ENCODE peak calls at places on chromosomes 6 and 20, in four cellular contexts. One of them, this sample, is unnamed.

GRCh38 chr6:125310994-125311649 is 9.4 kb upstream of the HDDC2 start:
- DNase-seq in foreskin fibroblast: peak
- DNase-seq in neuronal stem cell: peak
- DNase-seq in left ventricle myocardium inferior: no peak
- DNase-seq in this sample: no peak

GRCh38 chr6:167559675-167560479 is 235.0 kb downstream of the TTLL2 start:
- DNase-seq in neuronal stem cell: no peak
- DNase-seq in foreskin fibroblast: no peak
- DNase-seq in left ventricle myocardium inferior: no peak
- DNase-seq in this sample: no peak

GRCh38 chr20:16709017-16709416 is 20.8 kb upstream of the SNRPB2 start:
- DNase-seq in left ventricle myocardium inferior: no peak
- DNase-seq in foreskin fibroblast: no peak
- DNase-seq in neuronal stem cell: no peak
- DNase-seq in this sample: no peak

GRCh38 chr20:47392015-47392720 is 35.7 kb upstream of the ZMYND8 start:
- DNase-seq in left ventricle myocardium inferior: peak
- DNase-seq in foreskin fibroblast: peak
- DNase-seq in neuronal stem cell: no peak
- DNase-seq in this sample: no peak

GRCh38 chr20:57867181-57867803 is 157.5 kb upstream of the PMEPA1 start:
- DNase-seq in neuronal stem cell: no peak
- DNase-seq in foreskin fibroblast: no peak
- DNase-seq in left ventricle myocardium inferior: no peak
- DNase-seq in this sample: no peak

GRCh38 chr6:31304683-31305082 is 32.8 kb upstream of the HLA-C start:
- DNase-seq in left ventricle myocardium inferior: no peak
- DNase-seq in neuronal stem cell: no peak
- DNase-seq in foreskin fibroblast: peak
- DNase-seq in this sample: no peak

GRCh38 chr20:50874758-50875665 is 56.2 kb downstream of the ADNP start:
- DNase-seq in neuronal stem cell: no peak
- DNase-seq in foreskin fibroblast: no peak
- DNase-seq in left ventricle myocardium inferior: no peak
- DNase-seq in this sample: no peak

GRCh38 chr20:48797275-48797825 is 30.4 kb downstream of the PREX1 start:
- DNase-seq in left ventricle myocardium inferior: peak
- DNase-seq in neuronal stem cell: no peak
- DNase-seq in foreskin fibroblast: no peak
- DNase-seq in this sample: no peak

GRCh38 chr6:37074053-37074827 is 68.8 kb downstream of the FGD2 start:
- DNase-seq in neuronal stem cell: no peak
- DNase-seq in foreskin fibroblast: no peak
- DNase-seq in left ventricle myocardium inferior: peak
- DNase-seq in this sample: no peak

GRCh38 chr20:63027425-63028389 is 20.9 kb upstream of the BHLHE23 start:
- DNase-seq in foreskin fibroblast: no peak
- DNase-seq in neuronal stem cell: no peak
- DNase-seq in left ventricle myocardium inferior: peak
- DNase-seq in this sample: no peak

GRCh38 chr20:62651285-62652021 is 9.2 kb downstream of the SLCO4A1 start:
- DNase-seq in left ventricle myocardium inferior: peak
- DNase-seq in foreskin fibroblast: peak
- DNase-seq in neuronal stem cell: no peak
- DNase-seq in this sample: no peak

DNA sequence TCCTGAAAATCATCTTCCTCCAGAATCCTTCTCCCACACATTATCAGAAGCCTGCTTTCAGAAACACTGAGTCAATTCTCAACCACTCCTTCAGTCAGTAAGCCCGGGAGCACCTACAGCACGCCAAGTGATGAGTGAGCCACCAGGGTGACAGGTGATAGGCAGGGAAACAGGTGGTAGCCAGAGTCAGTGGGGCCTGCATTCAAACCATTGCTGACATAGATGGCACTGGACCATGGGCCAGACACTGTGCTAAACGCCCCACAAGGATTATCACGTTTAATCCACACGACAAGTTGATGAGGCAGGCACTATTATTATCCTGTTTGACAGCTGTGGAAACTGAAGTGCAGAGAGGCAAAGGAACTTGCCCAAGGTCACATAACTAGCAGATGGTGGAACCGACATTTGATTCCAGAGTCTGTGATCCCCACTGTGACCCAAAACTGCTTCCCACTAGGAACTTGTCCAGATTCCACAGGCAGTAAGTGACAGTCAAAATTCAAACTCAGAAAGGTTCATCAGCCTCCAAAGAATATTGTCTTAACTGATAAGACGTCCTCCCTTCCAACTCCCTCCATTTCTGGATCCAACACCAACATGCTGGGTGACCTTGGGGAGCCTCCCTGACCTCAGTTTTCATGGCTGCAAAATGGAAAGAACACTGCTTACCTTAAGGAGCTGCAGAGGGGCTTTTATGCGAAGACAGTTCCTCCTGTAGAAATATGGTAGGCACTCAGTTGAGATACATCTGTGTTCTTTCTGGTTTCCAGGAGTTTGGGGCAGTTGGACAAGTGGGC is 23.9 kb upstream of the TOP1 start:
- DNase-seq in foreskin fibroblast: peak
- DNase-seq in neuronal stem cell: no peak
- DNase-seq in left ventricle myocardium inferior: no peak
- DNase-seq in this sample: no peak
- H3K4me3 ChIP-seq in foreskin fibroblast: peak
- H3K4me3 ChIP-seq in neuronal stem cell: no peak
- H3K4me3 ChIP-seq in left ventricle myocardium inferior: no peak
- H3K4me3 ChIP-seq in this sample: peak

DNA sequence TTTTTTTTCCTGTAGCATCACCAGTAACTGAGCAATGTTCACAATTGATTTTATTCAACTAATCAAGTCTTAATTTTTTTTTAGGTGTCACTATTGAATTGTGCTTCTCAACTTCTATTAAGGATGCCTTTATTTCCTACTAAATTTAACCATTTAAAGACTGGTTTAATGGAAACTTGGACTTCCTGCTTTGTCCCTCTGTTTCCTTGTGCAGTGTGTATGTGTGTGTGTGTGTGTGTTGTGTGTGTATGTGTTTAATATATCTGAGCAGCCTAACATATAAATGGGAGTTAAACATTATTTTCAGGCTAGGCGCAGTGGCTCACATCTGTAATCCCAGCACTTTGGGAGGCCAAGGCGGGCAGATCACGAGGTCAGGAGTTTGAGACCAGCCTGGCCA is 1.8 kb downstream of the SERPINB6 start:
- DNase-seq in foreskin fibroblast: no peak
- DNase-seq in left ventricle myocardium inferior: no peak
- DNase-seq in neuronal stem cell: no peak
- DNase-seq in this sample: no peak
- H3K4me3 ChIP-seq in foreskin fibroblast: peak
- H3K4me3 ChIP-seq in left ventricle myocardium inferior: peak
- H3K4me3 ChIP-seq in neuronal stem cell: no peak
- H3K4me3 ChIP-seq in this sample: peak

GRCh38 chr6:131322121-131322520 is 186.9 kb downstream of the AKAP7 start:
- DNase-seq in neuronal stem cell: no peak
- DNase-seq in foreskin fibroblast: no peak
- DNase-seq in left ventricle myocardium inferior: no peak
- DNase-seq in this sample: no peak
- H3K4me3 ChIP-seq in neuronal stem cell: no peak
- H3K4me3 ChIP-seq in foreskin fibroblast: no peak
- H3K4me3 ChIP-seq in left ventricle myocardium inferior: no peak
- H3K4me3 ChIP-seq in this sample: no peak

DNA sequence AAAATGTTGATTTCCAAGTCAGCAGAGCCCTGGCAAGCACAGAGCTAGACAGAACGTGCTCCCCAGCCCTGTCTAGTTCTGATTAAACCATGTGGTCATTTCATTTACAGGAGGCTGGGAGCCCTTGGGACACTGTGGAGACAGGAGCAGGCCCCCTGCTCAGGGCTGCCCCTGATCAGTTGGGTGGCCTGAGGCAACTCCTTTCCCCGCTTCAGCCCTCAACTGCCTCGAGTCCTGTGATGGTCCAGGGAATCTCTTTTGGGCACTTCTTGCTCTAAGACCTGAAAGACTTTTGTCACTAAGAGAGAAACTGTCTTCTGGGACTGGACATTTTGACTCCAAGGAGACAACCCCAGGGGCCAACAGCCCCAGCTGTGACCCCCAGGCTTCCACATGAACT is 13.5 kb downstream of the DYNLRB1 start:
- DNase-seq in neuronal stem cell: no peak
- DNase-seq in foreskin fibroblast: no peak
- DNase-seq in left ventricle myocardium inferior: no peak
- DNase-seq in this sample: no peak
- H3K4me3 ChIP-seq in neuronal stem cell: no peak
- H3K4me3 ChIP-seq in foreskin fibroblast: no peak
- H3K4me3 ChIP-seq in left ventricle myocardium inferior: no peak
- H3K4me3 ChIP-seq in this sample: no peak

DNA sequence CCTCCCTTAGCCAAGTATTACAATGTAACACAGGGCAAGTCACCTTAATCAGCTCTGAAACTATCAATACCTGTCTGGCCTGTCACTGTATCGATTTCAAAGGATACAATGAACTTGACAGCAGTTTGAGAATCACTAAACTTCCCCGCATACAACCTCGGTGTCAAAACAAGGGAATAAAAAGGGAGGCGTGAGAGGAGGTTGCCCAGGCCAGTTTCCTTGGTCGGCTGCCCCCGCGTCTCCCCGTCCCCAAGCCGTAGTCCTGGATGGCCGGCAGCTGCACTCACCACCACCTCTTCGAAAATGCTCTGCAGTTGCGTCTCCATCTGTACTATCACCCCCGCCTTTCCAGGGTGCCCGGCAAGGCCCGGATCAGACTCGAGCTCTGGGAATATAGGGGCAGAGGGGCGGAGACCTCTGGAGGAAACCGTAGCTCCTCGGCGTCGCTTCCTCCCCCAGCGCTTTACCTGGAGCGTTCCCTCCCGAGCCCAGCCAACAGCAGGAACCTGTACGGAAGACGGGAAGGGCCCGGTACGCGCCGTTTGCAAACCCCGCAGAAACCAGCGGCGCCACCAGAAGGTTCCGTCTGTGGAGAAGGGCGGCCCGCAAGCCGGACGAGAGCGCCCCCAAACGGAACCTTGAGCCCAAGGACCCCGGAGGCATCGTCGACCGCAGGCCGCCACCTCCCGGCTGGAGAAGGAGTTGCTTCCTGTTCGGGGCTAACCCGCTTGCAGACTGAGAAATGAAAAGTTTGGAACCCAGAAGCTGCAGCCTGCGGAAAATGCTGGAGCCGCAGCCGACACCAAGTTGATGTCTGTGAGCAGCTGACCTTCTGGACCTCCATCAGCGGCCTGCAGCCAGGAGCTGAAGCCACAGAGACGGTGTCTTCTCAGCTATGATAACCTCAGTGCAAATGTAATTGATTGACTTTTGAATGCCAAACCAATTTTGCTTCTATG is at the start of gene MED23:
- DNase-seq in left ventricle myocardium inferior: peak
- DNase-seq in foreskin fibroblast: peak
- DNase-seq in neuronal stem cell: peak
- DNase-seq in this sample: peak
- H3K4me3 ChIP-seq in left ventricle myocardium inferior: peak
- H3K4me3 ChIP-seq in foreskin fibroblast: peak
- H3K4me3 ChIP-seq in neuronal stem cell: peak
- H3K4me3 ChIP-seq in this sample: peak

GRCh38 chr6:15331143-15331542 is 85.3 kb downstream of the JARID2 start:
- DNase-seq in foreskin fibroblast: peak
- DNase-seq in left ventricle myocardium inferior: no peak
- DNase-seq in neuronal stem cell: no peak
- DNase-seq in this sample: no peak
- H3K4me3 ChIP-seq in foreskin fibroblast: no peak
- H3K4me3 ChIP-seq in left ventricle myocardium inferior: no peak
- H3K4me3 ChIP-seq in neuronal stem cell: no peak
- H3K4me3 ChIP-seq in this sample: no peak

DNA sequence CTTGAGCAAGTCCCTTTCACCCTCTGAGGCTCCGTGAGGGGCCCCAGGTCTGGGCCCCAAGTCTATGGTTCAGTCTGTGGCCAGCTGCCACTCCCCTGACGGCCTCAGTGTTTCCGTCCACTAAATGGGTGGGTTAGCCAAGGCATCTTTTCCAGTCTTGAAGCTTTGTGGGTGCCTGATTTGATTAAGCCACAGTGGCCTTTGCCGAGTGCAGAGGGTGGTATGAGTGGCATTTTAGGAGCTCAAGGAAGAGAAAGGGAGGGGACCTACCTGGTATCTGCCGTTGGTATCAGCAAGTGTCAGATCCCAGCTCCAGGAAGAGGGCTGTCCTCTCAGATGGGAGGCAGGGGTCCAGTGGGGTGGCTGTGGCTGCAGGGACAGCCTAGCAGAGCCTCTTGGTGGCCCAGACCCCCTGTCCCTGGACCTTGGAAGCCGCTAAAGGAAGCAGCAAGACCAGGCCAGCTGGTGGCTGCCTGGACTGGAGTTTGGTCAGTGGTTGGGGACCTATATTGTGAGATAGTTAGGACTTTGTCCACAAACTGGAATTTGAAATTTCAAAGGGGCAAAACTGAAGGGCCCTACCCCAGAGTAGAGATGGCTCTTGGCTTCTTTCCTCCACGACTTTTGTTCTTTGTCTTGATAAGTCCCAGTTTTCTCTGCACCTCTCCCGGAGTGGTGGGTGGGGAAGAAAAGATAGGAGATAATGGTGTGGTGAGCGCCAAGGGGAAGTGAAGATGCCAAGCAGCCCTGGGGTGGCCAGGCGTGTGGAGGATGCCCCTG is 39.9 kb downstream of the HNF4A start:
- DNase-seq in foreskin fibroblast: no peak
- DNase-seq in neuronal stem cell: no peak
- DNase-seq in left ventricle myocardium inferior: no peak
- DNase-seq in this sample: no peak
- H3K4me3 ChIP-seq in foreskin fibroblast: no peak
- H3K4me3 ChIP-seq in neuronal stem cell: no peak
- H3K4me3 ChIP-seq in left ventricle myocardium inferior: no peak
- H3K4me3 ChIP-seq in this sample: no peak

GRCh38 chr20:38723982-38724602 is at the start of gene SLC32A1:
- DNase-seq in foreskin fibroblast: no peak
- DNase-seq in left ventricle myocardium inferior: no peak
- DNase-seq in neuronal stem cell: no peak
- DNase-seq in this sample: no peak
- H3K4me3 ChIP-seq in foreskin fibroblast: no peak
- H3K4me3 ChIP-seq in left ventricle myocardium inferior: peak
- H3K4me3 ChIP-seq in neuronal stem cell: no peak
- H3K4me3 ChIP-seq in this sample: peak

GRCh38 chr6:163930012-163930411 is 515.5 kb downstream of the QKI start:
- DNase-seq in foreskin fibroblast: no peak
- DNase-seq in left ventricle myocardium inferior: no peak
- DNase-seq in neuronal stem cell: no peak
- DNase-seq in this sample: no peak
- H3K4me3 ChIP-seq in foreskin fibroblast: no peak
- H3K4me3 ChIP-seq in left ventricle myocardium inferior: no peak
- H3K4me3 ChIP-seq in neuronal stem cell: no peak
- H3K4me3 ChIP-seq in this sample: no peak

DNA sequence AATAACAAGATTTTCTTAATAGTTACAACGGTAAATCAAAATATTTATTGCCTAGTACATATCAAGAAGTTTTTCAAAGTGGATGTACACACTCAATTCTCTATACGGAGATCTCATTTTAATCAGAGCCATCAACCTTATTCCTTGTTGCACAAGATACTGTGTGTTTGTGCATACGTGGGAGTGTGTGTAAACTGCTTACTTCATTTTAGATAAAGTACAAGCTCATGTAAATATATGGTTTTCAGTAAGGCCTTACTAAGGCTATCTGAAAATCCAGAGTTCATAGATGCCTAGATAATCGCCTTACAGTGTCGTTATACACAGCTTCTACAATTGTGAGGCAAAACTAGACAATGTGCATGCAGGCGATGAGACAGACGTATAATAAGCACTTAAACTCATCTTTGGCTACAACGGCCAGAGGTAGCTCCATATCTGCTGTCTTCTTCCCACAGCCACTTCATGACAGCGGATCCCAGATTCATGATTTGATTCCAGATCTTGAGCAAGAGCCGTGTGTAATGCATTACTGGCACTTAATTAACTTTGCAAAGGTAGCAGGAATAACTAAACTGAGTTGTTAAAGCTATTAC is 2.5 kb downstream of the PERP start:
- DNase-seq in foreskin fibroblast: no peak
- DNase-seq in neuronal stem cell: no peak
- DNase-seq in left ventricle myocardium inferior: no peak
- DNase-seq in this sample: no peak
- H3K4me3 ChIP-seq in foreskin fibroblast: no peak
- H3K4me3 ChIP-seq in neuronal stem cell: no peak
- H3K4me3 ChIP-seq in left ventricle myocardium inferior: peak
- H3K4me3 ChIP-seq in this sample: no peak